ENCODE peak calls at places on chromosomes 7 and 10, in eight cellular contexts. S is GM23248, E is upper lobe of right lung, Z is A673, G is neural progenitor cell, W is ovary, Q is heart right ventricle, Y is PC-9. V is an unnamed sample. For H3K27me3, the result is how much of the 10 kb centered on the place peaks cover.

GRCh38 chr7:155992538-155992937 is 180.3 kb upstream of the SHH start:
- DNase-seq in G (no peak), Z (no peak), Y (no peak), S (no peak), W (no peak), E (no peak), Q (no peak), V (peak)

GRCh38 chr7:101121996-101122932 is 4.6 kb upstream of the SERPINE1 start:
- DNase-seq in S (peak), W (peak), G (peak), E (peak), Q (peak), Z (peak), Y (peak), V (peak)

GRCh38 chr10:528173-529165 is 161.0 kb downstream of the DIP2C start:
- DNase-seq in Y (no peak), S (no peak), Q (no peak), G (no peak), W (no peak), E (peak), Z (no peak), V (no peak)

GRCh38 chr10:96673318-96674099 is 46.8 kb downstream of the PIK3AP1 start:
- DNase-seq in Y (peak), Z (no peak), E (peak), Q (no peak), S (no peak), W (peak), G (peak), V (no peak)

GRCh38 chr10:58384536-58384998 is 643 bp upstream of the TFAM start:
- DNase-seq in G (peak), Z (no peak), W (no peak), Y (no peak), S (no peak), Q (no peak), E (no peak), V (no peak)

GRCh38 chr10:13658864-13659685 is 72.3 kb downstream of the PRPF18 start:
- DNase-seq in Q (peak), S (no peak), G (no peak), W (no peak), E (no peak), Z (no peak), Y (no peak), V (no peak)

GRCh38 chr10:88095291-88095721 is 231.9 kb downstream of the PTEN start:
- DNase-seq in Q (no peak), S (peak), G (no peak), Y (no peak), W (no peak), E (no peak), Z (no peak), V (no peak)

GRCh38 chr10:114653926-114654325 is 4.1 kb downstream of the ABLIM1 start:
- DNase-seq in E (no peak), Q (peak), Y (no peak), S (no peak), W (no peak), G (no peak), Z (no peak), V (no peak)

GRCh38 chr10:101214446-101215396 is 14.5 kb downstream of the LBX1 start:
- DNase-seq in S (peak), G (peak), W (peak), E (peak), Z (peak), Q (peak), Y (no peak), V (peak)

GRCh38 chr7:139592801-139593461 is 69.4 kb downstream of the CLEC2L start:
- DNase-seq in W (no peak), Q (no peak), G (no peak), E (no peak), S (no peak), Y (no peak), Z (no peak), V (no peak)

GRCh38 chr10:74634995-74635536 is 191.3 kb upstream of the KAT6B start:
- DNase-seq in W (no peak), G (no peak), S (no peak), E (no peak), Y (no peak), Q (no peak), Z (no peak), V (no peak)

GRCh38 chr10:48805411-48805810 is 120.7 kb downstream of the WDFY4 start:
- DNase-seq in Q (no peak), S (no peak), W (no peak), G (no peak), Y (no peak), Z (no peak), E (no peak), V (no peak)

GRCh38 chr10:44843484-44843883 is 67.7 kb upstream of the TMEM72 start:
- DNase-seq in Y (no peak), E (no peak), S (no peak), G (no peak), W (no peak), Q (no peak), Z (no peak), V (no peak)

GRCh38 chr10:48414778-48415177 is 108.3 kb downstream of the MAPK8 start:
- DNase-seq in E (no peak), Y (no peak), Z (no peak), Q (no peak), W (no peak), S (peak), G (no peak), V (no peak)

GRCh38 chr7:13262929-13263530 is 575.6 kb downstream of the ARL4A start:
- DNase-seq in Q (no peak), W (no peak), E (no peak), S (peak), Z (peak), G (peak), Y (no peak), V (no peak)

GRCh38 chr7:141975806-141976523 is 2.4 kb upstream of the TAS2R38 start:
- DNase-seq in G (peak), W (peak), E (peak), S (peak), Z (peak), Y (peak), Q (peak), V (peak)
- H3K4me3 ChIP-seq in G (peak), W (no peak), E (peak), S (peak), Z (no peak), Y (no peak), Q (peak), V (peak)

DNA sequence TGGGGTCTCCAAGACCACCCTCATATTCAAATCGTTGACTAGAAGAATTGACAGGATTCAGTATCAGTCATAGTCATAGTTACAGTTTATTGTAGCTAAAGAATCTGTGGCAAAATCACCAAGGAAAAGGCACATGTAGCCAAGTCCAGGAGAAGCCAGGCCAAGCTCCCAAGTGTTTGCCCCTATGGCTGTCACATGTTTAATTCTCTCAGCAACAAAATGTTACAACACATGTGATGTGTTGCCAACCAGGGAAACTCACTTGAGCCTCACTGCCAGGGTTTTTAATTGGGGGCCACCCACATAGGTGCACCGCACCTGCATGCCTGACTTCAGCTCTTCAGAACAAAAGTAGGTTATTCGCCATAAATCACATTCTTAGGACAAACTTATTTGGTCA is 1030.9 kb upstream of the CELF2 start:
- DNase-seq in G (no peak), Z (no peak), W (no peak), Y (no peak), E (no peak), S (no peak), Q (no peak), V (no peak)
- H3K27me3 ChIP-seq in G (under half), Z (under half), W (under half), Y (under half), E (under half), S (under half), Q (under half), V (under half)

DNA sequence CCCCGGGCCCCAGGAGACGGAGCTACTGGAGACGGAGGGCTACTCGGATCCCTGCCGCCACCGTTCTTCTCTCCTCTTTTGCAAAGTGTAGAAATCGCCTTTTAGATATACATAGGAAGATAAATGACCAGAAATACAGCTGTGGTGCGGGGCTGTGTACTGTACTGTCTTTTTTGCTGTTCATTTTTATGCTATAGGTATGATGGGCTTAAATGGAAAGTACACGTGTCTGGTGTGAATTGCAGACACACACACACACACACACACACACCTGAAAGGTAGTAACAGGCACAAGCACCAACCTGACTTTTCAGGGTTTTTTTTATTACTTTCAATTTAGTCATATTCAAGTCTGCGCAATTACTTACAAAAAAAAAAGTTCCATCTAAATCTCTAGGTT is 834 bp downstream of the PTPRZ1 start:
- DNase-seq in E (no peak), Q (no peak), S (peak), G (no peak), Z (no peak), W (no peak), Y (no peak), V (no peak)
- H3K4me3 ChIP-seq in E (peak), Q (peak), S (peak), G (peak), Z (peak), W (peak), Y (peak), V (peak)

DNA sequence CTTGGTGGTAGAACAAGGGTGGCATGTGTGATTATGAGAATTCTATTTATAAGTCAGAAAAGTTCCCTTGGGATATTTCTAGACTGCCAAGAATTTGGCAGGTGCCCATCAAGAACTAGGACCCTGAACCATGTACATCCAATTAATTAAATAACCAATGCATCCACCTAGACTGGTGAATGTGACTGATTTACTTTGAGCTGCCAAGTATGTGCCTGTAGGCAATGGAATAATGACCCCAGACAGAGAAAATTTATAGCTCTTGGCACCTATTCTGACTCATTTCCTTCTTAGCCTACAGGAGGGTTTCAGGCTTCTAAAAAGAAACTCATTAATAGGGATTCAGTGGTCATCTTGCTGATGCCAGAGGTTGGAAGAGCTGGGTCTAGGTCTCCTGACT is 54.9 kb downstream of the KCNH2 start:
- DNase-seq in W (no peak), Z (peak), G (no peak), S (no peak), Q (no peak), Y (no peak), E (no peak), V (no peak)
- H3K27me3 ChIP-seq in W (under half), Z (under half), G (under half), S (under half), Q (under half), Y (half or more), E (under half), V (under half)

GRCh38 chr7:45026984-45027773 is 27.2 kb downstream of the CCM2 start:
- DNase-seq in E (no peak), Q (no peak), Y (no peak), Z (no peak), W (no peak), G (no peak), S (peak), V (no peak)

GRCh38 chr7:45027774-45028114 is 27.7 kb downstream of the CCM2 start:
- DNase-seq in E (no peak), Q (no peak), S (no peak), Y (no peak), W (no peak), Z (no peak), G (no peak), V (no peak)

GRCh38 chr7:45028138-45028919 is 28.3 kb downstream of the CCM2 start:
- DNase-seq in Y (no peak), Q (no peak), E (no peak), Z (no peak), S (no peak), W (no peak), G (no peak), V (no peak)

GRCh38 chr7:45031829-45032228 is 31.8 kb downstream of the CCM2 start:
- DNase-seq in W (no peak), G (peak), Y (no peak), S (no peak), Z (no peak), Q (no peak), E (no peak), V (peak)

DNA sequence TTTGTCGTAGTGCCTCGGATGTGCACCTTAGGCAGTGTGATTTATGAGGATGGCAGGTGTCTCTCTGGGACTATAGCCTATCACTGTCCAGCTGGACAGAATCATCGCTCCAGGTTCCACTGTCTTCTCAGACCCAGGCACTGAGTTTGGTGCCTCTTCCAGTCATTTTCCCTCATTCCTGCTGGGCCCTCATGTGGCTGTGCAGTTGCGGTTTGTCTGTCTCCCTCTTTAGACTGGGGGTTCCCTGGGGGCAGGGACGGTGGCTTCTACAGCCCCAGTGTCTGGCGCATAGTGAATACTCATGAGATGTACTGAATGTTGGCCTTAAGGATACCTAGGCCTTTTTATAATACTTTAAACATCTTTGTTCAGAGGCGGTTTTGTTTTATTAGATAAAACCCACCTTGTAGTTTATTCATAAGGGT is 28.9 kb downstream of the CCM2 start:
- DNase-seq in W (no peak), Y (no peak), E (no peak), Z (no peak), Q (no peak), S (no peak), G (no peak), V (no peak)
- H3K4me3 ChIP-seq in W (no peak), Y (no peak), E (peak), Z (no peak), Q (no peak), S (no peak), G (no peak), V (no peak)

DNA sequence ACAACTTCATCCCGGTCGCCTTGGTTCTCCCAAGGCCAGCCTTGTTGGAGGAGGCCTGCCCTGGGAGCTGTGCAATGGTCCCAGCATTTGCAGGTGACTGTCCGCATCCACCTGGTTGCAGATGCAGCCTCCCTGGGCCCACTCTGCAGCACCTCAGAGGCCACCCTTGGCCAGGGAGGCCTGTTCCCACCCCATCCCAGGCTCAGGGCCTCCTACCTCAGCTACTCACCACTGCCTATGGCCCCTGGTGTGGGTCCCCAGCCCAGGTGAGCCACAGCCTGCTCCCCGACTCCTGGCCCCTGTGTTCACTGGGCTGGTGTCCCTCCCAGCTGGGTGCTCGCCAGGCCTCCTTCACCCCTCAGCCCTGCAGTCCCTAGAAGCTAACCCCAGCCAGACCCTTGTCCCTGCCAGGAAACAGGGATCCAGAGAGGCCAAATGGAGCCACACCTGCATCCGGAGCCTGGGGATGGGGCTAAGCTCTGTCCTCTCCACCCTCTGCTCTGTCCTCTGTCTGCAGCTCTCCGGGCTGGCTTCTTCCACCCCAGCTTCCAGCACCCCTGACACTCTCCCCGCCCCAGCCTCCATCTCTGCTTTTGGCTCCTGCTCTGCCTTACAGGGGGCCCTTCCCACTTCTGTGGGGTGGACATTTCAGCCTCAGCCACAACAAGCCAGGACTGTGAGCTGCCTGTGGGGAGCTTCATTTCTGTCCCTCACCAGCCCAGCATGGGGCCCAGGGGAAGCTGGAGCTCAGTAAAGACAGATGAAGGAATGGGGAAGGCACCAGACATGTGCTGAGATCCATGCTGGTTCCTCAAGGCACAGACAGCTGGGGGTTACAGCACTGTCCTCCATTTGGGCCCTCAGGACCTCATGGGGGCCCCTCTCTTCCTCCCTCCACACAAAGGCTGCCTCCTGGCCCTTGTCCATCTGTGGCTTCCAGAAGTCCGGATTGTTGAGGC is 35.6 kb upstream of the ANTXRL start:
- DNase-seq in Q (no peak), Y (no peak), E (no peak), S (no peak), Z (no peak), W (no peak), G (no peak), V (no peak)
- H3K27me3 ChIP-seq in Q (under half), Y (under half), E (under half), S (under half), Z (under half), W (under half), G (under half), V (under half)

DNA sequence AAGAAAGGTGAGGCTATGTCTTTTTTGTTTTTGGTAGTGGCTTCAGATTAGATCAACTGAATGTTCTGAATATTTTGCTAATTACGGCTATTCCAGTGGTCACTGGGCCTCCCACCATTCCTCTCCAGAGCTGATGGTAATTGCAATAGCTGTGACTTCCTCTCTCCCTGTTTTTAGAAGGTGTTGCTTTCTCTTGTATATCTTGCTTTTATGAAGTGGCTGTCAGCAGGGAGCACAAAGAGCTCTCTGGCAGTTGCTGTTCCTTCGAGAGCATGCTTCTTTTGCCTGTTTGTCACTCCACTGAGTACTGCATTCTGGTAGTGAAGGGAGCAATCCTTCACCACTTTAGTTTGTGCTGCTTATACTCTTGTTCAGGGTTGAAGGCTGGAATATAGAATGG is 133.3 kb downstream of the EXOC4 start:
- DNase-seq in Q (no peak), Z (no peak), G (peak), S (no peak), Y (no peak), E (no peak), W (no peak), V (peak)
- H3K4me3 ChIP-seq in Q (no peak), Z (no peak), G (no peak), S (no peak), Y (no peak), E (no peak), W (no peak), V (no peak)

DNA sequence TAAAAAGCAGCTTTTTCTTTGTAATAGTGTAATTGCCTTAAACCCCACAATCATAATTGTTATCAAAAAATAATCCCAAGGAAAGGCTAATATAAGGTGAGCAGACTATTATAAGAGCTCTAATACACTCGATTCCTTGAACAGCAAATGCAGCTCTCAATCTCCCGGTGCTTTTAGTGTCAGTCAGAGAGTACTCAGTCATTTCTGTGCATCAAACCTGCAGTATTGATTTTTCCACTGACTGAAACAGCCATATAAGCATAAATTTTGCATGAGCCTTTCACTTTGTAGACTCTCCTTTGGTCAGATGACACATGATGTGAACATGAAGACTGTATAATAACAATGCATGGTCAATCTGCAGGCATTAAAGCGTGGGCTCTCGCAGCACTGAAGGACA is 271.9 kb downstream of the POU6F2 start:
- DNase-seq in E (no peak), S (no peak), Z (no peak), Q (no peak), W (no peak), G (no peak), Y (no peak), V (no peak)
- H3K27me3 ChIP-seq in E (under half), S (under half), Z (under half), Q (under half), W (under half), G (under half), Y (half or more), V (under half)

V was measured in H7.